ENCODE peak calls at places on chromosomes 3 and 15, in five cellular contexts. V is H4, K is glutamatergic neuron, L is OCI-M1, T is substantia nigra. W is an unnamed sample.

GRCh38 chr15:55789066-55789660 is 46.2 kb upstream of the PRTG start:
- DNase-seq in V (no peak), K (peak), L (peak), T (no peak), W (no peak)

GRCh38 chr3:64299206-64299605 is 73.9 kb upstream of the PRICKLE2 start:
- DNase-seq in V (no peak), K (no peak), L (no peak), T (no peak), W (no peak)

GRCh38 chr3:129068291-129068886 is 7.8 kb downstream of the GP9 start:
- DNase-seq in V (no peak), K (no peak), L (no peak), T (no peak), W (no peak)

GRCh38 chr15:68617001-68617400 is 38.2 kb downstream of the CORO2B start:
- DNase-seq in V (no peak), K (no peak), L (no peak), T (no peak), W (no peak)

GRCh38 chr3:99859855-99860254 is 42.2 kb downstream of the CMSS1 start:
- DNase-seq in V (no peak), K (no peak), L (no peak), T (no peak), W (peak)

GRCh38 chr3:126414961-126415660 is 20.4 kb downstream of the CFAP100 start:
- DNase-seq in V (no peak), K (no peak), L (no peak), T (no peak), W (no peak)

GRCh38 chr3:185330238-185330637 is 32.7 kb upstream of the MAP3K13 start:
- DNase-seq in V (no peak), K (no peak), L (peak), T (no peak), W (no peak)

GRCh38 chr15:95799286-95800187 is 531.0 kb upstream of the NR2F2 start:
- DNase-seq in V (peak), K (no peak), L (no peak), T (no peak), W (peak)

GRCh38 chr15:83611312-83611711 is 42.6 kb upstream of the ADAMTSL3 start:
- DNase-seq in V (no peak), K (no peak), L (no peak), T (no peak), W (no peak)

GRCh38 chr3:129314757-129315385 is 36.2 kb downstream of the HMCES start:
- DNase-seq in V (peak), K (peak), L (peak), T (peak), W (peak)

GRCh38 chr3:25748189-25748588 is 35.1 kb downstream of the NGLY1 start:
- DNase-seq in V (no peak), K (no peak), L (no peak), T (no peak), W (no peak)

GRCh38 chr3:38112378-38112761 is 24.6 kb downstream of the ACAA1 start:
- DNase-seq in V (no peak), K (no peak), L (no peak), T (no peak), W (no peak)

GRCh38 chr3:195147649-195148121 is 123.3 kb downstream of the XXYLT1 start:
- DNase-seq in V (peak), K (no peak), L (peak), T (no peak), W (no peak)

GRCh38 chr15:31435891-31436628 is 109.4 kb downstream of the KLF13 start:
- DNase-seq in V (no peak), K (no peak), L (peak), T (no peak), W (no peak)

GRCh38 chr15:97968380-97968779 is 7.9 kb downstream of the ARRDC4 start:
- DNase-seq in V (no peak), K (no peak), L (no peak), T (no peak), W (no peak)

GRCh38 chr3:154548341-154548740 is 118.4 kb upstream of the GPR149 start:
- DNase-seq in V (no peak), K (no peak), L (no peak), T (no peak), W (no peak)

GRCh38 chr3:137116619-137117018 is 158.8 kb downstream of the IL20RB start:
- DNase-seq in V (no peak), K (no peak), L (no peak), T (no peak), W (no peak)

GRCh38 chr15:43370310-43370974 is 401 bp downstream of the ZSCAN29 start:
- DNase-seq in V (no peak), K (peak), L (peak), T (no peak), W (peak)

GRCh38 chr3:128863560-128863959 is 15.9 kb upstream of the ACAD9 start:
- DNase-seq in V (no peak), K (no peak), L (no peak), T (no peak), W (no peak)

GRCh38 chr15:71707230-71708051 is 102.9 kb upstream of the NR2E3 start:
- DNase-seq in V (peak), K (no peak), L (no peak), T (no peak), W (no peak)

GRCh38 chr3:32304510-32304909 is 66.0 kb downstream of the CMTM8 start:
- DNase-seq in V (no peak), K (no peak), L (no peak), T (no peak), W (no peak)

GRCh38 chr15:58019503-58020376 is 45.8 kb downstream of the ALDH1A2 start:
- DNase-seq in V (no peak), K (no peak), L (no peak), T (no peak), W (no peak)

GRCh38 chr15:45174577-45174976 is 13.2 kb downstream of the SHF start:
- DNase-seq in V (no peak), K (peak), L (no peak), T (no peak), W (no peak)

W was measured in Caki2.